ENCODE peak calls at places on chromosomes 4 and X, in seven cellular contexts. One of them, this sample, is unnamed.

GRCh38 chrX:154348114-154348531 is 26.3 kb downstream of the FLNA start:
- DNase-seq in CD8-positive, alpha-beta T cell: no peak
- DNase-seq in left ventricle myocardium superior: peak
- DNase-seq in NCI-H2107: no peak
- DNase-seq in Calu3: no peak
- DNase-seq in A549: no peak
- DNase-seq in activated effector memory CD4-positive, alpha-beta T cell treated with anti-CD3 and anti-CD28 coated beads, Interleukin-2, amount 50 U/mL, for 16 hours: peak
- DNase-seq in this sample: peak

GRCh38 chrX:106702636-106703035 is 23.9 kb upstream of the RNF128 start:
- DNase-seq in CD8-positive, alpha-beta T cell: no peak
- DNase-seq in activated effector memory CD4-positive, alpha-beta T cell treated with anti-CD3 and anti-CD28 coated beads, Interleukin-2, amount 50 U/mL, for 16 hours: no peak
- DNase-seq in left ventricle myocardium superior: no peak
- DNase-seq in A549: no peak
- DNase-seq in NCI-H2107: no peak
- DNase-seq in Calu3: no peak
- DNase-seq in this sample: no peak

GRCh38 chrX:68183612-68184214 is 249.6 kb downstream of the OPHN1 start:
- DNase-seq in A549: peak
- DNase-seq in activated effector memory CD4-positive, alpha-beta T cell treated with anti-CD3 and anti-CD28 coated beads, Interleukin-2, amount 50 U/mL, for 16 hours: no peak
- DNase-seq in left ventricle myocardium superior: no peak
- DNase-seq in Calu3: peak
- DNase-seq in NCI-H2107: no peak
- DNase-seq in CD8-positive, alpha-beta T cell: no peak
- DNase-seq in this sample: no peak

GRCh38 chr4:73847507-73848182 is 5.5 kb upstream of the PF4V1 start:
- DNase-seq in CD8-positive, alpha-beta T cell: no peak
- DNase-seq in Calu3: no peak
- DNase-seq in NCI-H2107: no peak
- DNase-seq in activated effector memory CD4-positive, alpha-beta T cell treated with anti-CD3 and anti-CD28 coated beads, Interleukin-2, amount 50 U/mL, for 16 hours: no peak
- DNase-seq in A549: no peak
- DNase-seq in left ventricle myocardium superior: no peak
- DNase-seq in this sample: no peak

GRCh38 chr4:184819786-184820185 is 6.0 kb downstream of the ACSL1 start:
- DNase-seq in left ventricle myocardium superior: no peak
- DNase-seq in CD8-positive, alpha-beta T cell: no peak
- DNase-seq in Calu3: no peak
- DNase-seq in A549: no peak
- DNase-seq in NCI-H2107: no peak
- DNase-seq in activated effector memory CD4-positive, alpha-beta T cell treated with anti-CD3 and anti-CD28 coated beads, Interleukin-2, amount 50 U/mL, for 16 hours: no peak
- DNase-seq in this sample: no peak

GRCh38 chr4:184280591-184281071 is 63.0 kb upstream of the ENPP6 start:
- DNase-seq in A549: no peak
- DNase-seq in activated effector memory CD4-positive, alpha-beta T cell treated with anti-CD3 and anti-CD28 coated beads, Interleukin-2, amount 50 U/mL, for 16 hours: peak
- DNase-seq in NCI-H2107: no peak
- DNase-seq in Calu3: no peak
- DNase-seq in left ventricle myocardium superior: no peak
- DNase-seq in CD8-positive, alpha-beta T cell: no peak
- DNase-seq in this sample: no peak

GRCh38 chrX:149830192-149830873 is 48.6 kb downstream of the MAGEA9 start:
- DNase-seq in left ventricle myocardium superior: no peak
- DNase-seq in NCI-H2107: no peak
- DNase-seq in A549: no peak
- DNase-seq in activated effector memory CD4-positive, alpha-beta T cell treated with anti-CD3 and anti-CD28 coated beads, Interleukin-2, amount 50 U/mL, for 16 hours: no peak
- DNase-seq in CD8-positive, alpha-beta T cell: peak
- DNase-seq in Calu3: no peak
- DNase-seq in this sample: no peak

GRCh38 chr4:174252412-174252811 is 31.1 kb downstream of the FBXO8 start:
- DNase-seq in activated effector memory CD4-positive, alpha-beta T cell treated with anti-CD3 and anti-CD28 coated beads, Interleukin-2, amount 50 U/mL, for 16 hours: no peak
- DNase-seq in NCI-H2107: no peak
- DNase-seq in CD8-positive, alpha-beta T cell: no peak
- DNase-seq in left ventricle myocardium superior: no peak
- DNase-seq in A549: no peak
- DNase-seq in Calu3: no peak
- DNase-seq in this sample: no peak

GRCh38 chr4:70741872-70742271 is 20.1 kb downstream of the RUFY3 start:
- DNase-seq in CD8-positive, alpha-beta T cell: no peak
- DNase-seq in left ventricle myocardium superior: no peak
- DNase-seq in Calu3: no peak
- DNase-seq in NCI-H2107: no peak
- DNase-seq in activated effector memory CD4-positive, alpha-beta T cell treated with anti-CD3 and anti-CD28 coated beads, Interleukin-2, amount 50 U/mL, for 16 hours: no peak
- DNase-seq in A549: no peak
- DNase-seq in this sample: no peak

GRCh38 chrX:113800955-113801354 is 782.9 kb upstream of the HTR2C start:
- DNase-seq in left ventricle myocardium superior: no peak
- DNase-seq in CD8-positive, alpha-beta T cell: no peak
- DNase-seq in A549: no peak
- DNase-seq in activated effector memory CD4-positive, alpha-beta T cell treated with anti-CD3 and anti-CD28 coated beads, Interleukin-2, amount 50 U/mL, for 16 hours: no peak
- DNase-seq in NCI-H2107: no peak
- DNase-seq in Calu3: no peak
- DNase-seq in this sample: no peak

GRCh38 chrX:103782640-103783039 is 6.0 kb downstream of the PLP1 start:
- DNase-seq in activated effector memory CD4-positive, alpha-beta T cell treated with anti-CD3 and anti-CD28 coated beads, Interleukin-2, amount 50 U/mL, for 16 hours: no peak
- DNase-seq in left ventricle myocardium superior: no peak
- DNase-seq in Calu3: no peak
- DNase-seq in NCI-H2107: no peak
- DNase-seq in CD8-positive, alpha-beta T cell: no peak
- DNase-seq in A549: no peak
- DNase-seq in this sample: no peak

GRCh38 chr4:120922390-120923200 is at the start of gene PRDM5:
- DNase-seq in left ventricle myocardium superior: peak
- DNase-seq in CD8-positive, alpha-beta T cell: peak
- DNase-seq in Calu3: peak
- DNase-seq in A549: peak
- DNase-seq in NCI-H2107: no peak
- DNase-seq in activated effector memory CD4-positive, alpha-beta T cell treated with anti-CD3 and anti-CD28 coated beads, Interleukin-2, amount 50 U/mL, for 16 hours: peak
- DNase-seq in this sample: peak

GRCh38 chrX:101759000-101759399 is 99.3 kb upstream of the ARMCX2 start:
- DNase-seq in Calu3: peak
- DNase-seq in CD8-positive, alpha-beta T cell: no peak
- DNase-seq in activated effector memory CD4-positive, alpha-beta T cell treated with anti-CD3 and anti-CD28 coated beads, Interleukin-2, amount 50 U/mL, for 16 hours: no peak
- DNase-seq in NCI-H2107: no peak
- DNase-seq in A549: peak
- DNase-seq in left ventricle myocardium superior: no peak
- DNase-seq in this sample: peak

GRCh38 chrX:47361538-47362511 is 8.6 kb upstream of the ZNF157 start:
- DNase-seq in Calu3: peak
- DNase-seq in NCI-H2107: peak
- DNase-seq in left ventricle myocardium superior: peak
- DNase-seq in activated effector memory CD4-positive, alpha-beta T cell treated with anti-CD3 and anti-CD28 coated beads, Interleukin-2, amount 50 U/mL, for 16 hours: peak
- DNase-seq in CD8-positive, alpha-beta T cell: peak
- DNase-seq in A549: peak
- DNase-seq in this sample: peak

GRCh38 chr4:17670423-17670822 is 56.0 kb downstream of the MED28 start:
- DNase-seq in left ventricle myocardium superior: no peak
- DNase-seq in activated effector memory CD4-positive, alpha-beta T cell treated with anti-CD3 and anti-CD28 coated beads, Interleukin-2, amount 50 U/mL, for 16 hours: no peak
- DNase-seq in NCI-H2107: no peak
- DNase-seq in CD8-positive, alpha-beta T cell: no peak
- DNase-seq in A549: no peak
- DNase-seq in Calu3: no peak
- DNase-seq in this sample: no peak

GRCh38 chr4:3711183-3712111 is 54.7 kb upstream of the ADRA2C start:
- DNase-seq in A549: no peak
- DNase-seq in NCI-H2107: no peak
- DNase-seq in Calu3: no peak
- DNase-seq in CD8-positive, alpha-beta T cell: no peak
- DNase-seq in left ventricle myocardium superior: peak
- DNase-seq in activated effector memory CD4-positive, alpha-beta T cell treated with anti-CD3 and anti-CD28 coated beads, Interleukin-2, amount 50 U/mL, for 16 hours: no peak
- DNase-seq in this sample: no peak

GRCh38 chr4:4637710-4638109 is 95.9 kb upstream of the STX18 start:
- DNase-seq in activated effector memory CD4-positive, alpha-beta T cell treated with anti-CD3 and anti-CD28 coated beads, Interleukin-2, amount 50 U/mL, for 16 hours: no peak
- DNase-seq in NCI-H2107: no peak
- DNase-seq in Calu3: no peak
- DNase-seq in A549: no peak
- DNase-seq in CD8-positive, alpha-beta T cell: no peak
- DNase-seq in left ventricle myocardium superior: no peak
- DNase-seq in this sample: no peak